ENCODE peak calls at places on chromosomes 4 and X, in four cellular contexts. W, R, C and A are unnamed samples.

GRCh38 chr4:133594246-133595207 is 445.4 kb downstream of the PCDH10 start:
- DNase-seq in W (no peak), R (no peak), C (no peak), A (no peak)

GRCh38 chr4:37983951-37984350 is 23.8 kb downstream of the PTTG2 start:
- DNase-seq in W (no peak), R (no peak), C (no peak), A (no peak)

GRCh38 chrX:13226214-13226613 is 93.6 kb downstream of the ATXN3L start:
- DNase-seq in W (no peak), R (no peak), C (no peak), A (no peak)

GRCh38 chr4:159137176-159137575 is 34.3 kb downstream of the RAPGEF2 start:
- DNase-seq in W (no peak), R (no peak), C (no peak), A (no peak)

GRCh38 chr4:8719421-8719820 is 126.9 kb downstream of the CPZ start:
- DNase-seq in W (no peak), R (no peak), C (no peak), A (no peak)

GRCh38 chr4:38752393-38752961 is 30.3 kb downstream of the TLR10 start:
- DNase-seq in W (peak), R (no peak), C (no peak), A (peak)

GRCh38 chrX:135346975-135347374 is 37.7 kb downstream of the ETDC start:
- DNase-seq in W (no peak), R (no peak), C (no peak), A (no peak)

GRCh38 chr4:88812420-88812819 is 114.8 kb upstream of the NAP1L5 start:
- DNase-seq in W (no peak), R (no peak), C (no peak), A (no peak)

GRCh38 chr4:78551420-78552351 is at the start of gene ANXA3:
- DNase-seq in W (peak), R (peak), C (no peak), A (peak)

GRCh38 chr4:25949166-25949748 is 35.2 kb downstream of the SMIM20 start:
- DNase-seq in W (no peak), R (peak), C (no peak), A (peak)

GRCh38 chr4:187268940-187269339 is 545.3 kb upstream of the FAT1 start:
- DNase-seq in W (peak), R (no peak), C (no peak), A (no peak)

GRCh38 chrX:69374569-69374968 is 129.6 kb upstream of the NALF2 start:
- DNase-seq in W (no peak), R (no peak), C (no peak), A (no peak)

GRCh38 chrX:119417842-119418241 is 18.7 kb downstream of the SLC25A43 start:
- DNase-seq in W (no peak), R (no peak), C (no peak), A (no peak)

GRCh38 chr4:14225683-14226207 is 598.2 kb upstream of the BOD1L1 start:
- DNase-seq in W (no peak), R (no peak), C (no peak), A (no peak)

GRCh38 chrX:13764765-13765164 is 30.2 kb downstream of the OFD1 start:
- DNase-seq in W (no peak), R (peak), C (no peak), A (peak)

GRCh38 chr4:183797445-183798248 is 107.5 kb upstream of the STOX2 start:
- DNase-seq in W (peak), R (peak), C (no peak), A (peak)

GRCh38 chr4:165208322-165208652 is 926 bp downstream of the KLHL2 start:
- DNase-seq in W (no peak), R (no peak), C (no peak), A (no peak)

GRCh38 chr4:91427171-91427570 is 876.6 kb upstream of the GRID2 start:
- DNase-seq in W (no peak), R (no peak), C (no peak), A (no peak)

GRCh38 chr4:15068298-15068697 is 66.0 kb downstream of the CPEB2 start:
- DNase-seq in W (no peak), R (no peak), C (no peak), A (no peak)

GRCh38 chrX:154333116-154333515 is 37.5 kb downstream of the TKTL1 start:
- DNase-seq in W (no peak), R (no peak), C (no peak), A (no peak)

GRCh38 chr4:38132140-38132673 is 172.0 kb downstream of the PTTG2 start:
- DNase-seq in W (peak), R (no peak), C (no peak), A (peak)

GRCh38 chr4:97235516-97235915 is 907.8 kb downstream of the STPG2 start:
- DNase-seq in W (no peak), R (peak), C (no peak), A (no peak)

GRCh38 chr4:906311-907102 is 25.6 kb downstream of the GAK start:
- DNase-seq in W (no peak), R (no peak), C (no peak), A (no peak)

GRCh38 chrX:119694601-119695534 is 1.9 kb upstream of the SEPTIN6 start:
- DNase-seq in W (no peak), R (no peak), C (no peak), A (peak)

GRCh38 chr4:103365285-103365684 is 167.1 kb upstream of the CENPE start:
- DNase-seq in W (no peak), R (no peak), C (no peak), A (no peak)

GRCh38 chrX:15319075-15319474 is 3.6 kb upstream of the ASB11 start:
- DNase-seq in W (no peak), R (no peak), C (no peak), A (no peak)

GRCh38 chrX:21883258-21883657 is 27.5 kb downstream of the YY2 start:
- DNase-seq in W (no peak), R (no peak), C (no peak), A (peak)

GRCh38 chr4:38119663-38120374 is 159.6 kb downstream of the PTTG2 start:
- DNase-seq in W (peak), R (no peak), C (no peak), A (peak)

GRCh38 chr4:129261584-129261983 is 165.6 kb downstream of the C4orf33 start:
- DNase-seq in W (no peak), R (no peak), C (no peak), A (no peak)

GRCh38 chr4:133694416-133694815 is 507.2 kb downstream of the PABPC4L start:
- DNase-seq in W (no peak), R (no peak), C (no peak), A (no peak)

GRCh38 chr4:166318810-166319525 is 445.9 kb downstream of the TLL1 start:
- DNase-seq in W (no peak), R (no peak), C (no peak), A (no peak)

GRCh38 chr4:21347142-21347541 is 601.4 kb downstream of the KCNIP4 start:
- DNase-seq in W (no peak), R (no peak), C (no peak), A (peak)

GRCh38 chr4:40887690-40888089 is 137.9 kb downstream of the NSUN7 start:
- DNase-seq in W (peak), R (no peak), C (no peak), A (no peak)

GRCh38 chr4:634599-634985 is 9.2 kb downstream of the PDE6B start:
- DNase-seq in W (no peak), R (no peak), C (no peak), A (no peak)

GRCh38 chr4:91525627-91526026 is 778.1 kb upstream of the GRID2 start:
- DNase-seq in W (no peak), R (no peak), C (no peak), A (no peak)

GRCh38 chr4:112031712-112032328 is 113.4 kb upstream of the FAM241A start:
- DNase-seq in W (peak), R (peak), C (no peak), A (peak)